ENCODE peak calls at places on chromosomes 2 and 18, in five cellular contexts. F, Q, Z, D and O are unnamed samples.

GRCh38 chr18:23311346-23312103 is 141.6 kb upstream of the RIOK3 start:
- DNase-seq in Q (peak; percentile 82), F (no peak), D (no peak), Z (no peak), O (no peak)

GRCh38 chr2:11329759-11330158 is 14.7 kb downstream of the ROCK2 start:
- DNase-seq in Q (peak; percentile 68), Z (no peak), F (no peak), D (no peak), O (no peak)

GRCh38 chr2:65666156-65666725 is 233.8 kb upstream of the SPRED2 start:
- DNase-seq in Q (peak; percentile 78), D (no peak), Z (no peak), F (peak; percentile 32), O (no peak)

GRCh38 chr18:33560686-33561370 is 17.2 kb upstream of the ASXL3 start:
- DNase-seq in D (peak; percentile 70), Z (no peak), Q (no peak), F (no peak), O (no peak)

GRCh38 chr2:202149953-202150352 is 76.9 kb downstream of the KIAA2012 start:
- DNase-seq in D (no peak), F (no peak), Z (no peak), Q (no peak), O (no peak)

GRCh38 chr2:85786865-85787264 is 33.1 kb downstream of the ATOH8 start:
- DNase-seq in D (no peak), F (no peak), Q (no peak), Z (no peak), O (no peak)

GRCh38 chr18:74516271-74517235 is 17.7 kb upstream of the CNDP1 start:
- DNase-seq in F (no peak), Q (no peak), D (no peak), Z (no peak), O (no peak)

GRCh38 chr18:56803076-56803475 is 151.9 kb downstream of the WDR7 start:
- DNase-seq in F (no peak), Z (no peak), Q (no peak), D (no peak), O (no peak)

GRCh38 chr18:10524507-10525425 is 1.1 kb upstream of the NAPG start:
- DNase-seq in D (no peak), Q (peak; percentile 71), Z (no peak), F (no peak), O (no peak)

GRCh38 chr18:45657357-45658335 is 42.4 kb downstream of the SLC14A2 start:
- DNase-seq in Q (peak; percentile 19), Z (no peak), F (no peak), D (no peak), O (no peak)

GRCh38 chr2:140658766-140659165 is 1472.0 kb downstream of the LRP1B start:
- DNase-seq in D (peak; percentile 98), Z (no peak), F (no peak), Q (no peak), O (no peak)

GRCh38 chr2:73877071-73877802 is 15.6 kb upstream of the ACTG2 start:
- DNase-seq in F (no peak), D (peak; percentile 55), Q (no peak), Z (no peak), O (no peak)

GRCh38 chr2:220188031-220188430 is 560.6 kb downstream of the SLC4A3 start:
- DNase-seq in D (no peak), F (no peak), Q (peak; percentile 86), Z (no peak), O (no peak)

GRCh38 chr2:222241054-222241453 is 57.7 kb downstream of the PAX3 start:
- DNase-seq in Q (no peak), F (no peak), Z (no peak), D (peak; percentile 85), O (peak; percentile 61)

GRCh38 chr2:162768646-162769045 is 69.9 kb downstream of the KCNH7 start:
- DNase-seq in Z (no peak), F (no peak), D (peak; percentile 51), Q (no peak), O (peak; percentile 10)

GRCh38 chr2:191927991-191928390 is 81.1 kb upstream of the CAVIN2 start:
- DNase-seq in Z (no peak), F (no peak), Q (peak; percentile 21), D (peak; percentile 23), O (no peak)

GRCh38 chr2:6184532-6185302 is 492.5 kb downstream of the SOX11 start:
- DNase-seq in D (no peak), Q (no peak), Z (no peak), F (no peak), O (no peak)

GRCh38 chr2:112690853-112691390 is 29.9 kb upstream of the NT5DC4 start:
- DNase-seq in Z (peak; percentile 22), F (peak; percentile 42), D (no peak), Q (peak; percentile 60), O (no peak)

GRCh38 chr2:188902906-188903305 is 71.3 kb upstream of the COL3A1 start:
- DNase-seq in F (no peak), Z (no peak), D (no peak), Q (peak; percentile 56), O (no peak)

GRCh38 chr2:73386342-73386868 is 769 bp downstream of the ALMS1 start:
- DNase-seq in F (no peak), Z (no peak), D (peak; percentile 84), Q (no peak), O (no peak)

GRCh38 chr2:241895732-241896641 is 26.5 kb downstream of the RTP5 start:
- DNase-seq in D (no peak), Z (no peak), F (no peak), Q (no peak), O (no peak)

GRCh38 chr2:10584242-10584753 is 105.5 kb downstream of the NOL10 start:
- DNase-seq in Z (no peak), Q (peak; percentile 24), F (no peak), D (no peak), O (no peak)

GRCh38 chr2:174023591-174024523 is 58.7 kb upstream of the SP3 start:
- DNase-seq in D (peak; percentile 82), Q (peak; percentile 83), F (no peak), Z (no peak), O (peak; percentile 40)

GRCh38 chr2:234334146-234334545 is 162.7 kb downstream of the ARL4C start:
- DNase-seq in Q (no peak), F (no peak), Z (no peak), D (no peak), O (no peak)

GRCh38 chr18:74546751-74547530 is 12.6 kb downstream of the CNDP1 start:
- DNase-seq in Z (no peak), F (no peak), Q (peak; percentile 75), D (no peak), O (no peak)

GRCh38 chr18:56955490-56955889 is 191.4 kb upstream of the BOD1L2 start:
- DNase-seq in F (no peak), Z (no peak), D (no peak), Q (no peak), O (no peak)

GRCh38 chr2:224284134-224284946 is 117.6 kb downstream of the FAM124B start:
- DNase-seq in Q (peak; percentile 41), D (peak; percentile 10), F (no peak), Z (no peak), O (no peak)

GRCh38 chr2:12819721-12820120 is 103.0 kb downstream of the TRIB2 start:
- DNase-seq in D (no peak), F (no peak), Q (peak; percentile 53), Z (no peak), O (no peak)

GRCh38 chr2:46826898-46827245 is 88.7 kb downstream of the MCFD2 start:
- DNase-seq in F (no peak), Q (no peak), Z (no peak), D (no peak), O (no peak)

GRCh38 chr2:96769816-96770215 is 9.1 kb downstream of the CNNM4 start:
- DNase-seq in Z (no peak), F (no peak), D (no peak), Q (no peak), O (no peak)

GRCh38 chr18:49399003-49399402 is 61.4 kb downstream of the DYM start:
- DNase-seq in Z (no peak), D (no peak), F (no peak), Q (peak; percentile 51), O (no peak)